ENCODE peak calls at places on chromosomes 1 and 21, in six cellular contexts. X is hepatocyte, P is PC-3, H is MM.1S, U is GM23248, I is GM23338. T is an unnamed sample. For H3K4me1, the result is how much of the 10 kb centered on the place peaks cover.

GRCh38 chr21:29232601-29233541 is 65.9 kb upstream of the BACH1 start:
- DNase-seq in X (peak), H (no peak), I (no peak), P (peak), U (peak), T (peak)

GRCh38 chr1:18748435-18748834 is 111.0 kb downstream of the TAS1R2 start:
- DNase-seq in P (peak), U (no peak), H (no peak), I (no peak), X (no peak), T (no peak)

GRCh38 chr1:240174734-240175133 is 83.1 kb downstream of the FMN2 start:
- DNase-seq in H (no peak), I (no peak), X (no peak), P (no peak), U (no peak), T (no peak)

GRCh38 chr1:66438062-66438970 is 95.6 kb upstream of the SGIP1 start:
- DNase-seq in X (no peak), U (peak), I (no peak), H (peak), P (peak), T (no peak)

GRCh38 chr1:206930210-206930798 is 8.6 kb upstream of the FCMR start:
- DNase-seq in H (no peak), X (no peak), I (no peak), P (no peak), U (no peak), T (peak)

GRCh38 chr1:29575826-29576225 is 339.5 kb downstream of the PTPRU start:
- DNase-seq in U (peak), P (no peak), X (no peak), H (no peak), I (no peak), T (no peak)

GRCh38 chr1:53568540-53568939 is 109.3 kb downstream of the DMRTB1 start:
- DNase-seq in X (no peak), I (no peak), P (no peak), H (no peak), U (no peak), T (no peak)

GRCh38 chr1:54118704-54119103 is 34.1 kb downstream of the CDCP2 start:
- DNase-seq in U (peak), I (no peak), X (no peak), P (peak), H (no peak), T (no peak)

GRCh38 chr1:8201331-8201861 is 116.5 kb upstream of the SLC45A1 start:
- DNase-seq in X (no peak), I (no peak), U (no peak), P (no peak), H (no peak), T (no peak)

GRCh38 chr1:205927676-205928075 is 15.6 kb downstream of the SLC26A9 start:
- DNase-seq in H (no peak), I (no peak), P (no peak), U (no peak), X (no peak), T (no peak)

GRCh38 chr1:58652351-58653184 is 47.3 kb downstream of the MYSM1 start:
- DNase-seq in I (peak), P (peak), H (peak), X (peak), U (peak), T (peak)

GRCh38 chr1:8809342-8809736 is 8.1 kb downstream of the RERE start:
- DNase-seq in P (no peak), H (no peak), U (no peak), I (no peak), X (no peak), T (no peak)

GRCh38 chr1:41662656-41663437 is 178.4 kb upstream of the EDN2 start:
- DNase-seq in X (peak), U (peak), I (peak), H (no peak), P (peak), T (no peak)

GRCh38 chr1:17765444-17766411 is 10.6 kb downstream of the ACTL8 start:
- DNase-seq in U (peak), I (no peak), P (peak), H (no peak), X (peak), T (no peak)

GRCh38 chr1:18547460-18547859 is 66.7 kb downstream of the KLHDC7A start:
- DNase-seq in I (peak), U (no peak), H (no peak), X (no peak), P (no peak), T (no peak)

GRCh38 chr1:43536196-43536863 is 5.6 kb downstream of the PTPRF start:
- DNase-seq in U (no peak), X (no peak), H (no peak), P (peak), I (no peak), T (no peak)

GRCh38 chr1:93907718-93908117 is 1.5 kb downstream of the GCLM start:
- DNase-seq in P (peak), X (peak), H (no peak), U (peak), I (no peak), T (no peak)

GRCh38 chr1:3584915-3585314 is 26.4 kb downstream of the MEGF6 start:
- DNase-seq in P (no peak), I (no peak), X (no peak), U (no peak), H (no peak), T (no peak)

GRCh38 chr1:241129207-241129960 is 227.6 kb downstream of the RGS7 start:
- DNase-seq in P (no peak), H (no peak), U (no peak), X (no peak), I (no peak), T (no peak)

GRCh38 chr21:44267655-44268142 is 6.0 kb upstream of the DNMT3L start:
- DNase-seq in U (no peak), H (peak), P (peak), I (peak), X (no peak), T (peak)

GRCh38 chr1:241611063-241611462 is 29.1 kb downstream of the CHML start:
- DNase-seq in H (peak), U (peak), P (peak), I (peak), X (peak), T (peak)

GRCh38 chr1:233121947-233122559 is 171.6 kb downstream of the NTPCR start:
- DNase-seq in H (no peak), X (no peak), I (no peak), U (no peak), P (no peak), T (no peak)

GRCh38 chr1:55860816-55861519 is 645.8 kb upstream of the USP24 start:
- DNase-seq in P (no peak), I (peak), H (no peak), U (no peak), X (peak), T (no peak)

GRCh38 chr1:205434738-205435137 is 12.9 kb upstream of the LEMD1 start:
- DNase-seq in P (no peak), H (peak), X (no peak), U (no peak), I (no peak), T (no peak)

GRCh38 chr1:29563571-29563970 is 327.2 kb downstream of the PTPRU start:
- DNase-seq in U (peak), I (no peak), X (no peak), P (no peak), H (no peak), T (no peak)

GRCh38 chr1:160209041-160209655 is 4.0 kb downstream of the PEA15 start:
- DNase-seq in X (no peak), I (no peak), H (no peak), U (no peak), P (no peak), T (no peak)

GRCh38 chr1:160207118-160207650 is 2.0 kb downstream of the PEA15 start:
- DNase-seq in X (no peak), H (no peak), P (no peak), I (no peak), U (no peak), T (no peak)

GRCh38 chr1:160207751-160208150 is 2.6 kb downstream of the PEA15 start:
- DNase-seq in I (no peak), H (no peak), U (no peak), P (no peak), X (no peak), T (no peak)

GRCh38 chr1:160209656-160210046 is 4.5 kb downstream of the PEA15 start:
- DNase-seq in P (no peak), I (peak), H (no peak), U (peak), X (no peak), T (no peak)

GRCh38 chr1:160208179-160209040 is 3.2 kb downstream of the PEA15 start:
- DNase-seq in X (no peak), H (no peak), I (no peak), P (no peak), U (peak), T (no peak)
- H3K4me1 ChIP-seq in X (under half), H (under half), I (half or more), P (under half), U (under half), T (under half)

GRCh38 chr1:87712261-87712674 is 383.6 kb downstream of the LMO4 start:
- DNase-seq in U (peak), H (no peak), I (no peak), P (peak), X (peak), T (no peak)
- TF ChIP-seq EZH2phosphoT487 in U (no peak), H (no peak), I (no peak), P (no peak), X (no peak), T (no peak)

GRCh38 chr1:155944396-155944728 is 2.9 kb downstream of the RXFP4 start:
- DNase-seq in U (no peak), P (no peak), X (no peak), I (no peak), H (no peak), T (peak)

GRCh38 chr1:155946633-155947219 is 5.3 kb downstream of the RXFP4 start:
- DNase-seq in X (no peak), U (no peak), P (no peak), I (no peak), H (no peak), T (no peak)

GRCh38 chr1:155950829-155951228 is 9.4 kb downstream of the RXFP4 start:
- DNase-seq in I (no peak), U (no peak), H (no peak), X (no peak), P (no peak), T (no peak)

GRCh38 chr1:155947741-155948140 is 6.3 kb downstream of the RXFP4 start:
- DNase-seq in X (no peak), U (no peak), H (no peak), I (no peak), P (no peak), T (no peak)

GRCh38 chr1:155947292-155947691 is 5.9 kb downstream of the RXFP4 start:
- DNase-seq in U (no peak), H (no peak), P (no peak), I (no peak), X (no peak), T (peak)
- H3K4me1 ChIP-seq in U (under half), H (half or more), P (under half), I (under half), X (under half), T (half or more)

DNA sequence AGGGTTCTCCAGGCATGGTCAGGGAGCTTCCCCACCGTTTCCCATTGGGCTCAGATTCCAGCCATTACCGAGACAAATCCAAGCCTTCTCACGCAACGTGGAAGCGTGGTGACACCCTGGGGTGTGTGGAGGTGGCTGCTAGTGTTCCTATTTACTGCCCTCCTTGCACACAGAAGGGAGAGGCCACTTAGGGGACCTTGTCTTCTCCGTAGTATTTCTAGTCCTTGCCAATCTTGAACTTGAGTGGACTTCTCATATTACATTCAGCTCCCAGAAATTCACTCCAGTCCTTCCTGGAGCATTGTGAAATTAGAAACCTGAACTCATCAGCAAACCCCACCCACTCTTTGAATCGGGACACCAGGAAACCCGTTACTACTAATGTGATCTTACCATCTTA is 131.7 kb downstream of the AJAP1 start:
- DNase-seq in H (no peak), X (no peak), U (no peak), P (no peak), I (no peak), T (no peak)
- TF ChIP-seq EZH2phosphoT487 in H (no peak), X (no peak), U (no peak), P (no peak), I (no peak), T (no peak)

GRCh38 chr1:23611601-23612327 is 52.5 kb upstream of the ID3 start:
- DNase-seq in P (no peak), U (no peak), I (no peak), X (no peak), H (peak), T (peak)
- H3K4me1 ChIP-seq in P (under half), U (under half), I (under half), X (under half), H (half or more), T (half or more)

DNA sequence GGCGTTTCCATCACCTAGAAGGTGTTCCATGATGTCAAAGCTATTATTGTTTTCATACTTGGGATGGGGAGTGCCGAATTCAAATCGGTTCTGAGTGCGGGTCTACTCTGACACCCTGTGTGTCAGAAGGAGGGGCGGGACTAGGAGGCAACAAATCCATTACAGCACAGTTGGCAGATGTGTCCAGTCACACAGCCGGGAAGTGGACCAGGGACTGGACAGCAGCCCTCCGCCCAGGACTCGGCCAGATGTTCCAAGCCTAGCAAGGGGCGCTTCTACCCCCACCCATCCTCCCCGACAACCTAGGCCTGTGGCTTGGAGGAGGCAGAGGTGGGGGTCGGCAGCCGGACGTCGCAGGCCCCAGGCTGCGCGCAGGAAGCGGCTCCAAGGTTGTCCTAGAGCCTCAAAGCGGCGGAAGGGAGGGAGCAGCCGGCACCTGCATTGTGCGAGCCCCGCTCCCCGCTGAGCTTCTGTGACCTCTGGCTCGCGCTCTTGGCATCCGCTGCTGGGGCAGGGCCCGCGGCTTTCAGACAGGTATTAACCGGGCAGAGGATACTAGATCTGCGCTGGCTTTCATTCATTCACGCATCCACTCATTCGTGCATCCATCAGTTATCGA is 20.5 kb upstream of the MYCL start:
- DNase-seq in I (peak), X (no peak), U (peak), H (no peak), P (no peak), T (no peak)
- TF ChIP-seq EZH2phosphoT487 in I (no peak), X (no peak), U (no peak), H (no peak), P (no peak), T (no peak)

DNA sequence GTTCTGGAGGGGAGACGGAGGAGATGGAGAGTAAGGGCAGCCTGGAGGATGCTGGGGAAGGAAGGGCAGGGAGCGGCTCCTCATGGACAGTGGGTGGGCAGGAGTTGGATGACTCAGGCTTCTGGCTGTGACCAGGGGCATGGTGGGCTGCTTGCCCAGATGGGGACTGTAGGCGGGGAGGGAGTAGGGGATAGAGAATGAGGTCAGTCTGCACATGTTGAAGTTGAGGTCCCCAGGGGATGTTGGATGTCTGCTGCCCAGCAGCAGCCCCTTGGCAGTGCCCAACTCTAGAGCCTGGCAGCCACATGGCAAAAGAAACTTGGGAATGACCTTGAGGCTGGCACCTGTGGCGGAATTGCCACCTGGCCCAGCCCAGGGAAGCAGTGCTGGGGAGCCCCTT is 6.4 kb downstream of the SELENON start:
- DNase-seq in X (no peak), H (no peak), P (no peak), I (no peak), U (peak), T (no peak)
- H3K4me1 ChIP-seq in X (under half), H (under half), P (under half), I (under half), U (under half), T (under half)

GRCh38 chr1:96971849-96972602 is 250.4 kb downstream of the PTBP2 start:
- DNase-seq in I (no peak), X (no peak), P (peak), U (no peak), H (peak), T (no peak)
- TF ChIP-seq EZH2phosphoT487 in I (no peak), X (no peak), P (no peak), U (no peak), H (no peak), T (no peak)